ENCODE peak calls at places on chromosomes 12 and 14, in ten cellular contexts. U, N, M, D, J, A, R, Q, G and Y are unnamed samples.
A peak's percentile ranks its signal among the peaks of the same experiment; 100 is the strongest.

GRCh38 chr12:90098132-90098779 is 389.6 kb upstream of the ATP2B1 start:
- DNase-seq in U (no peak), N (no peak), M (no peak), D (no peak), J (no peak), A (no peak), R (no peak), Q (no peak), G (no peak), Y (no peak)

GRCh38 chr12:54413284-54414190 is 5.5 kb downstream of the ITGA5 start:
- DNase-seq in U (no peak), N (no peak), M (no peak), D (no peak), J (no peak), A (no peak), R (peak; percentile 79), Q (peak; percentile 55), G (peak; percentile 85), Y (peak; percentile 75)

GRCh38 chr14:33287204-33287603 is 348.5 kb downstream of the NPAS3 start:
- DNase-seq in U (no peak), N (no peak), M (no peak), D (no peak), J (no peak), A (no peak), R (no peak), Q (peak; percentile 58), G (no peak), Y (no peak)

GRCh38 chr14:101453225-101453624 is 108.1 kb upstream of the DIO3 start:
- DNase-seq in U (no peak), N (no peak), M (no peak), D (no peak), J (no peak), A (no peak), R (no peak), Q (no peak), G (no peak), Y (no peak)

GRCh38 chr12:2387051-2387834 is 334.5 kb downstream of the CACNA1C start:
- DNase-seq in U (no peak), N (no peak), M (no peak), D (no peak), J (no peak), A (no peak), R (no peak), Q (no peak), G (no peak), Y (no peak)

GRCh38 chr12:49030119-49030518 is 11.5 kb upstream of the PRKAG1 start:
- DNase-seq in U (no peak), N (no peak), M (no peak), D (no peak), J (no peak), A (no peak), R (no peak), Q (no peak), G (no peak), Y (peak; percentile 33)

GRCh38 chr12:59734371-59734770 is 138.5 kb downstream of the SLC16A7 start:
- DNase-seq in U (no peak), N (no peak), M (no peak), D (no peak), J (no peak), A (no peak), R (no peak), Q (no peak), G (no peak), Y (peak; percentile 40)

GRCh38 chr12:132475304-132476037 is 14.5 kb upstream of the FBRSL1 start:
- DNase-seq in U (no peak), N (no peak), M (no peak), D (no peak), J (no peak), A (peak; percentile 55), R (no peak), Q (no peak), G (no peak), Y (no peak)

GRCh38 chr12:62917939-62918338 is 17.0 kb downstream of the PPM1H start:
- DNase-seq in U (no peak), N (no peak), M (no peak), D (no peak), J (no peak), A (no peak), R (no peak), Q (no peak), G (no peak), Y (no peak)

GRCh38 chr14:91406982-91407381 is 10.6 kb downstream of the CCDC88C start:
- DNase-seq in U (no peak), N (no peak), M (no peak), D (no peak), J (no peak), A (no peak), R (peak; percentile 6), Q (peak; percentile 42), G (no peak), Y (no peak)
- H3K27ac ChIP-seq in U (no peak overlapping the region), N (no peak overlapping the region), M (no peak overlapping the region), D (no peak overlapping the region), J (no peak overlapping the region), A (no peak overlapping the region), R (no peak overlapping the region), Q (peak overlapping the region; percentile 46), G (no peak overlapping the region), Y (peak overlapping the region; percentile 59)

DNA sequence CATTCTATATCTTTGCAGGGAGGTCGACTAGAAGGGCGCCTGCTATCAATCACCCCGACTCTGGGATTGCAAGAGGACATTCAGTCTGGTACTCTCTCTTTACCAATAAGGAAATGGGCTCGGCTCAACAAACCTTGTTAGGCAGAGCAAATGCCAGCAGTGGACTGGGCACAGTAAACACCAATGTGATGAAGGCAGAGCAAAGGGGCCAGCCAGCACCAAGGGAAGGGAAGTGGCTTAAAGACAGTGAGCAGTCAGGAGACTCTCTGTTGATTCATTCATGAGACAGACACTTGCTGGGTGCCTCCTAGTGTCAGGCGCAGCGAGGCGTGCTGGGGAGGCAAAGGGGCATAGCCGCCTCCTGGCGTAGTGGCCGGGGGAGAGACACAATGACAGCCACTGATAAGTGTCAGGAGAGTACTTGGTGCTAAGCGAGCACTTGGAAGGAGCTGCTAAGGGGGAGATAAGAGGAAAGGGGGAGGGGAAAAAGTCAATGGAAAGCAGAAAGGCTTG is 34.1 kb downstream of the TMCC3 start:
- DNase-seq in U (no peak), N (peak; percentile 17), M (no peak), D (no peak), J (no peak), A (peak; percentile 82), R (peak; percentile 73), Q (peak; percentile 68), G (peak; percentile 25), Y (no peak)
- TF ChIP-seq CTCF in U (no peak), N (no peak), M (no peak), D (no peak), J (no peak), A (peak; percentile 55), R (no peak), Q (no peak), G (no peak), Y (no peak)

GRCh38 chr12:19575307-19576243 is 136.3 kb downstream of the AEBP2 start:
- DNase-seq in U (no peak), N (no peak), M (peak; percentile 43), D (no peak), J (peak; percentile 18), A (no peak), R (peak; percentile 75), Q (no peak), G (peak; percentile 100), Y (no peak)
- TF ChIP-seq POLR2AphosphoS5 in U (no peak), N (no peak), M (no peak), D (no peak), J (no peak), A (no peak), R (peak; percentile 41), Q (no peak), G (peak; percentile 93), Y (peak; percentile 58)

GRCh38 chr12:107236824-107237467 is 143.6 kb upstream of the CRY1 start:
- DNase-seq in U (no peak), N (peak; percentile 25), M (no peak), D (no peak), J (no peak), A (no peak), R (no peak), Q (no peak), G (peak; percentile 37), Y (no peak)
- H3K27ac ChIP-seq in U (no peak overlapping the region), N (no peak overlapping the region), M (no peak overlapping the region), D (no peak overlapping the region), J (no peak overlapping the region), A (no peak overlapping the region), R (no peak overlapping the region), Q (no peak overlapping the region), G (no peak overlapping the region), Y (no peak overlapping the region)

DNA sequence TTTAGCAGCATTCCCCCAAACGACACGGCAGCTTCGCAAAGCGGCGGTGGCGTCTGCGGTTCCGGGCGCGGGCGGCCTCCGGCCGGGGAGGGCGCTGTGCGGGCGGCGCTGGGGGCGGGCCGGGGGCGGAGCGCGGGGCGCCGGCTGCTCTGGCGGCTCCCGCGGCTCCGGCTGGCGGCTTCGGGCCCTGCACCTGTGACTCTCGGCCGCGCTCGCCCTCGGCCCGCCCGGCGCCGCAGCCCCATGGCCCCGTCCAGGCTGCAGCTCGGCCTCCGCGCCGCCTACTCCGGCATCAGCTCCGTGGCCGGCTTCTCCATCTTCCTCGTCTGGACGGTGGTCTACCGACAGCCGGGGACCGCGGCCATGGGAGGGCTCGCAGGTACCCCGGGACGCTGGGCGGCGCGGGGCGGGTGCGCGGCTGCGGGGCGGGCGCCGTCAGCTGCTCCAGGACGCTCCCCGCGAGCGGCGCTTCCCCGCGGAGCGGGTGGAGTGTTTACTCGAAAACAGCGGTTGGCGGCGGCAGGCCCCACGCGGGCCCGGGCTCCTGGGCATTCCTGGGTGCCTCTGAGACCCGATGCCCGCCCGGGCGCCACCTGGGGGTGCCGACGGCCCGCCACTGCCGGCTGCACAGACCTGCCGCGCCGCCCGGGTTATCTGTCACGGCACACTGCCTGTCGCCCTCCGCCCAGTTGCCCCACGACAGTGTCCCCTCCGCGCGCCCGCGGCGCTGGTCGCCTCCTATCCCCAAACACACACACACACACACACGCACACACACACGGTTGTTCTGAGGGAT is at the start of gene SLC48A1:
- DNase-seq in U (peak; percentile 85), N (peak; percentile 86), M (peak; percentile 58), D (no peak), J (no peak), A (peak; percentile 95), R (peak; percentile 87), Q (peak; percentile 82), G (peak; percentile 54), Y (peak; percentile 82)
- TF ChIP-seq CTCF in U (peak; percentile 38), N (no peak), M (peak; percentile 18), D (peak; percentile 93), J (no peak), A (peak; percentile 71), R (no peak), Q (peak; percentile 45), G (peak; percentile 38), Y (peak; percentile 29)